ENCODE peak calls at places on chromosomes 13 and 19, in six cellular contexts. Y is PC-3, E is pancreas, C is Caco-2, L is heart right ventricle, P is IMR-90. Q is an unnamed sample. For H3K4me1 and H3K36me3, the result is how much of the 10 kb centered on the place peaks cover.

GRCh38 chr13:41054919-41055619 is 6.2 kb upstream of the WBP4 start:
- DNase-seq in Y (no peak), E (no peak), C (no peak), L (no peak), P (no peak), Q (no peak)

GRCh38 chr13:81745391-81745790 is 1404.5 kb upstream of the SPRY2 start:
- DNase-seq in Y (no peak), E (no peak), C (no peak), L (no peak), P (no peak), Q (no peak)

GRCh38 chr19:49116544-49116943 is 2.4 kb downstream of the LIN7B start:
- DNase-seq in Y (no peak), E (no peak), C (no peak), L (no peak), P (no peak), Q (no peak)

GRCh38 chr13:53238241-53238640 is 209.6 kb downstream of the OLFM4 start:
- DNase-seq in Y (no peak), E (no peak), C (no peak), L (no peak), P (no peak), Q (no peak)

GRCh38 chr13:109804654-109805053 is 18.3 kb upstream of the IRS2 start:
- DNase-seq in Y (no peak), E (no peak), C (no peak), L (no peak), P (no peak), Q (no peak)

GRCh38 chr13:20118268-20119140 is 42.3 kb downstream of the GJA3 start:
- DNase-seq in Y (peak), E (peak), C (no peak), L (peak), P (no peak), Q (peak)

GRCh38 chr19:13120817-13121216 is 2.8 kb downstream of the NACC1 start:
- DNase-seq in Y (no peak), E (no peak), C (no peak), L (no peak), P (peak), Q (no peak)

GRCh38 chr13:85140192-85140591 is 659.0 kb downstream of the SLITRK6 start:
- DNase-seq in Y (peak), E (no peak), C (no peak), L (no peak), P (no peak), Q (no peak)

GRCh38 chr19:13051581-13052165 is 51.0 kb downstream of the LYL1 start:
- DNase-seq in Y (peak), E (peak), C (peak), L (no peak), P (peak), Q (peak)

GRCh38 chr13:93709511-93710244 is 483.1 kb downstream of the GPC6 start:
- DNase-seq in Y (no peak), E (no peak), C (no peak), L (no peak), P (no peak), Q (no peak)

GRCh38 chr19:51136891-51137551 is 5.1 kb upstream of the SIGLEC7 start:
- DNase-seq in Y (no peak), E (no peak), C (no peak), L (peak), P (no peak), Q (peak)

GRCh38 chr19:13154241-13154778 is 4.1 kb downstream of the IER2 start:
- DNase-seq in Y (peak), E (peak), C (peak), L (peak), P (peak), Q (peak)

GRCh38 chr19:33438016-33438671 is 64.6 kb downstream of the CEBPG start:
- DNase-seq in Y (peak), E (no peak), C (no peak), L (peak), P (peak), Q (no peak)

GRCh38 chr13:94061316-94061715 is 418.2 kb downstream of the DCT start:
- DNase-seq in Y (no peak), E (no peak), C (no peak), L (no peak), P (peak), Q (no peak)

GRCh38 chr19:41872384-41872774 is 4.7 kb upstream of the CD79A start:
- DNase-seq in Y (no peak), E (no peak), C (no peak), L (no peak), P (no peak), Q (no peak)

GRCh38 chr13:72953391-72953960 is 105.3 kb upstream of the KLF5 start:
- DNase-seq in Y (no peak), E (peak), C (no peak), L (no peak), P (no peak), Q (peak)

GRCh38 chr13:45492538-45492937 is 27.8 kb downstream of the COG3 start:
- DNase-seq in Y (no peak), E (no peak), C (no peak), L (no peak), P (peak), Q (no peak)

GRCh38 chr13:30739646-30740642 is 4.6 kb downstream of the ALOX5AP start:
- DNase-seq in Y (peak), E (no peak), C (peak), L (no peak), P (peak), Q (no peak)
- TF ChIP-seq CTCF in Y (no peak), E (no peak), C (no peak), L (no peak), P (no peak), Q (no peak)

GRCh38 chr13:48231948-48232347 is 1.1 kb upstream of the ITM2B start:
- DNase-seq in Y (no peak), E (no peak), C (no peak), L (no peak), P (no peak), Q (no peak)

GRCh38 chr13:48234652-48235099 is 1.7 kb downstream of the ITM2B start:
- DNase-seq in Y (peak), E (no peak), C (no peak), L (no peak), P (no peak), Q (no peak)

GRCh38 chr13:48233886-48234488 is 981 bp downstream of the ITM2B start:
- DNase-seq in Y (peak), E (no peak), C (no peak), L (no peak), P (peak), Q (no peak)

GRCh38 chr13:48232420-48233096 is 448 bp upstream of the ITM2B start:
- DNase-seq in Y (peak), E (no peak), C (peak), L (peak), P (no peak), Q (no peak)

DNA sequence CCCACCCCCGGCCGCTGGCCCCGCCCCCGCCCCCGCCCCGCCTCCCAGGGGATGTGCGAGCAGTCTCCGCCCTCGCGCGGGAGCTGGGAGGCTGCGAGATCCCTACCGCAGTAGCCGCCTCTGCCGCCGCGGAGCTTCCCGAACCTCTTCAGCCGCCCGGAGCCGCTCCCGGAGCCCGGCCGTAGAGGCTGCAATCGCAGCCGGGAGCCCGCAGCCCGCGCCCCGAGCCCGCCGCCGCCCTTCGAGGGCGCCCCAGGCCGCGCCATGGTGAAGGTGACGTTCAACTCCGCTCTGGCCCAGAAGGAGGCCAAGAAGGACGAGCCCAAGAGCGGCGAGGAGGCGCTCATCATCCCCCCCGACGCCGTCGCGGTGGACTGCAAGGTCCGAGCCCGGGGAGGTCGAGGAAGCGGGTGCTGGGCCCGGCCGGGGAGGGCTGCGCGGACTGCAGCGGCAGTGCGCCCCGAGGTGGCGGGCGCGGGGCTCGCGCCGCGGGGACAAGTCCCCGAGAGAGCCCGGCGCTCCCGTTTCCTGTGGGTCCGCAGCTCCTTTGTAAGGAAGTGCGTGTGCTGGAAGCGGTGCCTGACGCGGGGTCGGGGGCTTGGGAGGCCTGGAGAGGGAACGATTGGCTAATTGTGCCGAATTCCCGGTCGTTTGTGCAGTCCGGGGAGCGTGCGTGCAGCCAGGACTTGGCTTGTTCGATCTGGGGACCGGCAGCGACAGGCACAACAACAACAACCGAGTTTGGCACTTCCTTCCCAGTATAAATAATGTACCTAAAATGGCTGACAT is at the start of gene ITM2B:
- DNase-seq in Y (peak), E (peak), C (peak), L (peak), P (peak), Q (peak)
- H3K4me1 ChIP-seq in Y (under half), E (under half), C (under half), L (under half), P (under half), Q (under half)

DNA sequence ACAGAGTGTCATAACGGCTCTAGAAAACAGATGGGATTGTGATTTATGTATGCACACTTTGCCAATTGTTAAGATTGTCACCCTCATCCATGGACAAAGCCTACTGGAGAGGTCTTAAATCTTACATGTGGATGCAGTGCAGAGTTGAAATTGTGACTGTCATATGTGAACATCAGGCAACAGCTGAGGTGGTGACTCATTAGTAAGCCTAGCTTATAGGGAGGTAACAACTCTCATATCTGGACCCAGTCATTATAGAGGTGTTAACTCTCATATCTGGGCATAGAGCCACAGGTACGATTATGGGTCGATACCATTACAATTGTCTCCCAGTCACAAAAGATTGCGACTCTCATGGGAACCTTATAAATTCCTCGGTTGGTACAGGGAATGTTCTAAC is 29.8 kb upstream of the ZNF254 start:
- DNase-seq in Y (no peak), E (no peak), C (no peak), L (no peak), P (no peak), Q (no peak)
- H3K36me3 ChIP-seq in Y (half or more), E (under half), C (under half), L (under half), P (under half), Q (under half)

GRCh38 chr13:91946498-91947070 is 548.2 kb downstream of the GPC5 start:
- DNase-seq in Y (peak), E (no peak), C (peak), L (no peak), P (peak), Q (no peak)
- TF ChIP-seq CTCF in Y (peak), E (peak), C (peak), L (peak), P (peak), Q (no peak)

DNA sequence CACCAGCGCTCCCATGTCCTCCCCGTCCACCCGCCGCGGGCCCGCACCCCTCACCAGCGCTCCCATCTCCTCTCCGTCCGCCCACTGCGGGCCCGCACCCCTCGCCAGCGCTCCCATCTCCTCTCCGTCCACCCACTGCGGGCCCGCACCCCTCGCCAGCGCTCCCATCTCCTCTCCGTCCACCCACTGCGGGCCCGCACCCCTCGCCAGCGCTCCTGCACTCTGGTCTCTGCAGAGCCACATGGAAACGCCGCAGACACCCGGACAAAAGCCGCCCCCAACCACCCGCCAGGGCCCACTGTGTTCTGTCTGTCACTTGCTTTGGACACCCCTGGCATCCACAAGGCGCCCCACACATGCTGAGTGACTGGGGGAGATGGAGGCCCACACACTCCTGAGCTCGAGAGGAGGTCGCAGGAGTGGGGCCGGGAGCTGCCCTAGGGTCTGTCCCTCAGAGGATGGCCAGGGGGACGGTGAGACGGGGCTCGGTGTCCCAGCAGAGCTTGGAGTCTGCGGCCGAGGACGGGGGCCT is 7.4 kb downstream of the CFD start:
- DNase-seq in Y (no peak), E (no peak), C (no peak), L (no peak), P (no peak), Q (no peak)
- H3K4me1 ChIP-seq in Y (under half), E (under half), C (under half), L (under half), P (under half), Q (under half)

Q was measured in lung.